ENCODE peak calls at places on chromosomes 16 and 17, in seven cellular contexts. X is SK-N-SH, K is H1, C is HCT116, J is endothelial cell of umbilical vein, B is K562, V is HepG2. A is an unnamed sample.

GRCh38 chr16:23826528-23827244 is 9.1 kb upstream of the PRKCB start:
- DNase-seq in V (no peak), J (no peak), B (peak), C (no peak), X (no peak), K (no peak), A (no peak)

GRCh38 chr17:83151056-83151441 is 71.6 kb downstream of the METRNL start:
- DNase-seq in K (no peak), B (no peak), V (no peak), C (no peak), X (no peak), J (no peak), A (no peak)

GRCh38 chr17:74566132-74566753 is 1.1 kb downstream of the CD300H start:
- DNase-seq in B (peak), C (peak), J (peak), X (peak), V (peak), K (peak), A (no peak)

GRCh38 chr17:79251824-79252223 is 177.2 kb downstream of the ENGASE start:
- DNase-seq in X (no peak), K (no peak), V (no peak), B (no peak), J (no peak), C (no peak), A (no peak)

GRCh38 chr17:66507103-66507923 is 204.9 kb downstream of the PRKCA start:
- DNase-seq in K (no peak), J (peak), C (peak), X (no peak), V (peak), B (peak), A (no peak)

GRCh38 chr16:49756971-49757743 is 98.8 kb downstream of the ZNF423 start:
- DNase-seq in C (no peak), B (no peak), V (no peak), J (peak), K (no peak), X (no peak), A (no peak)

GRCh38 chr17:49548506-49549310 is 27.0 kb upstream of the NXPH3 start:
- DNase-seq in V (peak), J (no peak), C (peak), K (peak), B (peak), X (peak), A (no peak)

GRCh38 chr17:70774339-70775110 is 605.2 kb downstream of the KCNJ2 start:
- DNase-seq in V (no peak), B (no peak), K (no peak), C (no peak), X (no peak), J (no peak), A (no peak)

GRCh38 chr16:85072947-85073346 is 39.3 kb downstream of the CIBAR2 start:
- DNase-seq in J (no peak), V (no peak), K (no peak), B (no peak), C (no peak), X (no peak), A (no peak)

GRCh38 chr17:57401556-57402488 is 145.5 kb downstream of the MSI2 start:
- DNase-seq in B (peak), J (no peak), K (no peak), X (peak), C (no peak), V (peak), A (no peak)

GRCh38 chr17:62901544-62901943 is 64.5 kb upstream of the TANC2 start:
- DNase-seq in J (no peak), K (no peak), X (no peak), B (no peak), C (no peak), V (no peak), A (no peak)

GRCh38 chr17:55571095-55571494 is 59.8 kb upstream of the SMIM36 start:
- DNase-seq in K (no peak), V (no peak), J (no peak), C (no peak), B (no peak), X (no peak), A (no peak)

GRCh38 chr17:55570360-55570759 is 59.1 kb upstream of the SMIM36 start:
- DNase-seq in B (no peak), C (no peak), J (no peak), K (no peak), V (no peak), X (no peak), A (no peak)

GRCh38 chr17:55563363-55563762 is 52.1 kb upstream of the SMIM36 start:
- DNase-seq in B (no peak), X (no peak), K (no peak), J (no peak), V (no peak), C (no peak), A (no peak)

GRCh38 chr17:55564077-55564476 is 52.8 kb upstream of the SMIM36 start:
- DNase-seq in X (no peak), C (no peak), K (no peak), B (no peak), J (no peak), V (no peak), A (no peak)

DNA sequence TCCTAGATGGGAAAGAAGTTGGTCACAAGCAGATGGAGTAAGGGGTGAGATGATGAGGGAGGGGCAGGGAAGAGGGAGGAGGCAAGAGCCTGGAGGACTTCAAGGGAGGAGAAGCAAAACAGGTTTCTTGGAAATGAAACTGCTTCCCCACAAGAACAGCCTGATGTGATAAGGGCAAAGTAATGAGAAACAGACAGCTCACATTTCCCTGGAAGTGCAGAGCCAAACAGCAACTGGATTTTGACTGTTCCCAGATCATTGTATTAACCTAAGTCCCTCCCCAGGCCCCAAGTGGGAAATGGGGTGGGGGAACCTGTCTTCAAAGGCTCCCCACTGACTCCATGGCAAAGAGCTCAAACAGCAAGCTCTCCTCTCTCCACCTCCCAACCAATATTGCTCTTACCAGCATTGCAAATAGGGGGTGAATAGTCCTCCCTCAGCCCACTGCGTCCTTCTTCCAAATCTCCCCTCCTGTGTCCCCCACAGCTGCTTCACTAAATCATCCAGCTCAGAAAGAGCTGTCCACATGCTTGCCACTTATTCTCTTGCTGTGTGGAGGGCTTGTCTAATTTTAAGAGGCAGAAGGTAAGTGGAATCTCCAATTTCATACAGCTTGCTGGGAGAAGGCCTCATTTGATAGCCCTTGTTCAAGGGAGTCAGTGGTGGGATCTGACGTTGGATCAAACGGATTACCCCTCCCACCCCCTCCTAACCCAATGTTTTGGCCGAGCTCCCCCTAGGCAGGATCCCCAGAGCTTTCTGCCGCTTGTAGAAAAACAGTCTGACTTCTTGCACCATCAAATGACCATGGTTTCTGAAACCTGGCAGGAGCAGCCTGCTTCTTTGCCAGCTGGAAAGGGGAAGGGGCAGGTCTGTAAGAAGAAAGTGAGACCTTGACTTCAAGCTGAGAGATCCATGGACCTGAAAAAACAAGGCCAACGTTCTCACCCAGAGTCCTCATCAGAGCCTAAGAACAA is 56.3 kb upstream of the SMIM36 start:
- DNase-seq in V (no peak), C (no peak), X (peak), J (no peak), B (peak), K (no peak), A (no peak)
- TF ChIP-seq POLR2AphosphoS5 in V (no peak), C (no peak), X (no peak), J (no peak), B (no peak), K (no peak), A (no peak)

DNA sequence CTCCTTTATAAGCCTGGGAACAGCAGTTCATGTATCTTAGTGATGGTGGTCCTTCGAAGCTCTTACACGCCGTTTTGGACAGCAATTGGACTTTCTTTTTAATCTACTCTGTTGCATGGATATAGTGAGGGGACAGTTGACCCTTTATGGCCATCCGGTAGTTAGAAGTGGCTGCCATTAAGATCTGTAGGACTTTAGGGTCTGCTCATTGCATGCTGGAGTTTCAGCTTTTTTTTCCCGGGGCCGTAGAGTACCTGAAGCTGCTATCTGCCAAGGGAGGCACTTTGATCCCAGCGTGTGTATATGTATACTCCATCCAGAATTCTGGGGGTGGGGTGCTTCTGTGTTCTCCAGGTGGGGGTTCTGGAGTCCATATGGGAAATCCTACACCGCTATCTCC is 1.2 kb downstream of the CYB5D1 start:
- DNase-seq in J (no peak), C (no peak), K (no peak), X (no peak), B (no peak), V (no peak), A (no peak)
- H3K9ac ChIP-seq in J (peak), C (peak), K (no peak), X (peak), B (peak), V (peak), A (peak)

DNA sequence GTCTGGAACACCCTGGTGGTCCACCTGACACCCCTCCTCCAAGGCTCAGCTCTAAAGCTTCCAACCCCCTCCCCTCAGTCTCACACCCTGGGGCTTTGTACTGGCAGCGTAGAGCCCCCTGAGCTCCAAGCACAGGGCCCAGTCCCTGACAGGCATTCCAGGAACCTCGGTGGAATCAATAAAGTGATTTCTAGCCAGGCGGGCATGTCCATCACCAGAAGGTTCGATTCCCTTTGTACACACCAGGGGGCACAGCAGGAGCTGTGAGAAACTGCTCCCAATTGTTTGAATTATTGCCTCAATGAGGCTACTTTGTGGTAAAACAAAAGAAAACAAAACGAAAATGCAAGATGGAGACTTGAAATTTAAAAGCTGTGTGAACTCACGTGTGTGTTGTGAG is 51.8 kb downstream of the SMPD3 start:
- DNase-seq in V (peak), B (peak), X (peak), J (peak), K (no peak), C (peak), A (no peak)
- TF ChIP-seq POLR2AphosphoS5 in V (no peak), B (no peak), X (no peak), J (no peak), K (no peak), C (no peak), A (no peak)

DNA sequence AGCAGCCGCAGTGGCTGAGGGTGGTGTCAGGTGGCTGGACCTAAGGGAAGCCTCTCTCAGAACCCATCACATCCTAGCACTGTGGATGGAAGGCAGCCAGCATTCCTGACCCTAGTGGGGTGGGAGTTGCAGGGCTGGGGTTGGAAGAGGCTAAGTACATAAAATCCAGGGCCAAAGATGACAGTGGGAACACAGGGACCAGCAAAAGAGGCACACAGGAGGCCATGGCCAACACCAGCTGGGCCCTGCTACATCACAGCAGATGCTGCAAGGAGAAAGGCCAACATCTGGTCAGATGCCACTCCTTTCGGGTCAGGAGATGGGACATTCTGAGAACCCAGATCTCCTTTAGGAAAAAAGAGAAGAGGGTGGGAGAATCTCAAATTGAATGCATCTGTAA is 415.4 kb downstream of the SLC39A11 start:
- DNase-seq in K (no peak), J (no peak), V (peak), X (no peak), B (no peak), C (no peak), A (no peak)
- H3K9ac ChIP-seq in K (no peak), J (no peak), V (no peak), X (no peak), B (no peak), C (no peak), A (no peak)

DNA sequence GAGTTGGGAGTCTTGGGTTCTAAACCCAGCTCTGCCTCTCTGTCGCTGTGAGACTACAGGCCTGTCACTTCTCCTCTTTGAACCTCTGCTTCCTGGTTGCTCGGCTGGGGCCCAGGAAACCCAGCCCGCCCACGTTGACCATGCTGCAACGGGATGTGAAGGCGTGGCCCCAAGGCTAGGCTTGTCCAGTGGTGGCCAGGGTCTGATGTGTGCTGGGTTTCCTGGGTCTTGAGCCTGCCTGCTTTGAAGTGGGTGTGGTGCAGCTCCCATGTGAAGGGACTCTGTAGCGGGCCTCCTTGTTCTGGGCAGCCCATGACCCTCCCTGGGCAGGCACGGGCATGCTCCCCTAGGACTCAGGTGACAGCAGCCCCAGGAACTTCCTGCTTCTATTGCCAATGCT is 82.3 kb downstream of the SDR42E1 start:
- DNase-seq in V (no peak), X (no peak), K (peak), J (no peak), C (no peak), B (peak), A (no peak)
- TF ChIP-seq POLR2AphosphoS5 in V (no peak), X (no peak), K (no peak), J (no peak), C (no peak), B (no peak), A (no peak)

GRCh38 chr16:53115773-53116172 is 61.0 kb downstream of the CHD9 start:
- DNase-seq in V (no peak), K (no peak), B (no peak), X (no peak), C (no peak), J (no peak), A (no peak)

GRCh38 chr16:53112015-53112414 is 57.2 kb downstream of the CHD9 start:
- DNase-seq in V (no peak), X (no peak), K (no peak), B (peak), C (no peak), J (peak), A (no peak)

GRCh38 chr16:53105565-53105964 is 50.8 kb downstream of the CHD9 start:
- DNase-seq in B (no peak), C (no peak), X (no peak), J (no peak), K (no peak), V (no peak), A (no peak)

GRCh38 chr16:53115047-53115446 is 60.3 kb downstream of the CHD9 start:
- DNase-seq in K (no peak), V (no peak), J (no peak), B (no peak), C (no peak), X (no peak), A (no peak)

GRCh38 chr16:53111078-53111776 is 56.4 kb downstream of the CHD9 start:
- DNase-seq in C (no peak), X (no peak), K (no peak), V (no peak), B (no peak), J (no peak), A (no peak)
- H3K9ac ChIP-seq in C (no peak), X (no peak), K (no peak), V (no peak), B (peak), J (no peak), A (no peak)

DNA sequence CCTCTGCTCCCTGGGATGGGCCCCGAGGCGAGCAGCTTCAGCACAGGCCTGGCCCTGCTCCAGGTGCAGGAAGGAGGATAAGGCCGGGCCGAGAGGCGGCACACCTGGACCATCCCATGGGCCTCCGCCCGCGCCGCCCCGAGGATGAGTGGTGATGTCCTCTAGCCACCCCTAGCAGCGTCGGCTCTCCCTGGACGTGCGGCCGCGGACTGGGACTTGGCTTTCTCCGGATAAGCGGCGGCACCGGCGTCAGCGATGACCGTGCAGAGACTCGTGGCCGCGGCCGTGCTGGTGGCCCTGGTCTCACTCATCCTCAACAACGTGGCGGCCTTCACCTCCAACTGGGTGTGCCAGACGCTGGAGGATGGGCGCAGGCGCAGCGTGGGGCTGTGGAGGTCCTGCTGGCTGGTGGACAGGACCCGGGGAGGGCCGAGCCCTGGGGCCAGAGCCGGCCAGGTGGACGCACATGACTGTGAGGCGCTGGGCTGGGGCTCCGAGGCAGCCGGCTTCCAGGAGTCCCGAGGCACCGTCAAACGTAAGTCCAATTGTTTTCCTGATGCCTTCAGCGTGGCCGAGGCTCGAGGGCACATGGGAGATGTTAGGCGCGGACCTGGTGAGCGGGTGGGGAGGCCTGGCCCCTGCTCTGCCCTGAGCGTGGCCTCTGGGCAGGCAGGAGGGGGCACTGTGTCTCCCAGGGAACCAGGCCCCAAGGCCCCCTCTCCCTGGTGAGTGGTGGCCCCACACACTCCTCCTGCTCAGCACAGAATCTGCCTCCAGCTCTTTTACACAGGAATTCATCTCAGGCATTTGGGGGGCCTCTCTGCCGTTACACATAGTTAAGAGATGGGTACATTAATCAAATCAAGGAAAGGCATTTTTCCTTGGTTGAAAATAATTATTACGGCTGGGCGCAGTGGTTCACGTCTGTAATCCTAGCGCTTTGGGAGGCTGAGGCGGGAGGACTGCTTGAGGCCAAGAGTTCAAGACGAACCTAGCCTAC is 855 bp downstream of the TMEM204 start:
- DNase-seq in V (no peak), K (no peak), X (no peak), B (no peak), J (peak), C (no peak), A (no peak)
- TF ChIP-seq POLR2AphosphoS5 in V (no peak), K (no peak), X (no peak), B (no peak), J (no peak), C (no peak), A (no peak)

A was measured in SK-N-MC.